ENCODE peak calls at places on chromosomes 11 and 22, in eight cellular contexts. One of them, this sample, is unnamed.

GRCh38 chr11:57536947-57537654 is at the start of gene SMTNL1:
- DNase-seq in cerebellum: no peak
- DNase-seq in Calu3: no peak
- DNase-seq in kidney epithelial cell: no peak
- DNase-seq in tibial artery: no peak
- DNase-seq in stimulated activated CD4-positive, alpha-beta T cell treated with anti-CD3 and anti-CD28 coated beads, Interleukin-4, amount 100 ng/mL, for 48 hours: no peak
- DNase-seq in NCI-H345: no peak
- DNase-seq in NT2/D1: no peak
- DNase-seq in this sample: no peak

GRCh38 chr11:70270877-70271634 is 566 bp downstream of the PPFIA1 start:
- DNase-seq in cerebellum: no peak
- DNase-seq in Calu3: peak; percentile 60
- DNase-seq in kidney epithelial cell: no peak
- DNase-seq in tibial artery: no peak
- DNase-seq in stimulated activated CD4-positive, alpha-beta T cell treated with anti-CD3 and anti-CD28 coated beads, Interleukin-4, amount 100 ng/mL, for 48 hours: peak; percentile 33
- DNase-seq in NCI-H345: peak; percentile 28
- DNase-seq in NT2/D1: no peak
- DNase-seq in this sample: peak; percentile 47

GRCh38 chr11:36273110-36273509 is 16.1 kb downstream of the COMMD9 start:
- DNase-seq in cerebellum: no peak
- DNase-seq in Calu3: no peak
- DNase-seq in kidney epithelial cell: no peak
- DNase-seq in tibial artery: no peak
- DNase-seq in stimulated activated CD4-positive, alpha-beta T cell treated with anti-CD3 and anti-CD28 coated beads, Interleukin-4, amount 100 ng/mL, for 48 hours: no peak
- DNase-seq in NCI-H345: peak; percentile 80
- DNase-seq in NT2/D1: no peak
- DNase-seq in this sample: no peak

GRCh38 chr11:94910281-94910680 is 63.1 kb downstream of the CWC15 start:
- DNase-seq in cerebellum: no peak
- DNase-seq in Calu3: no peak
- DNase-seq in kidney epithelial cell: no peak
- DNase-seq in tibial artery: no peak
- DNase-seq in stimulated activated CD4-positive, alpha-beta T cell treated with anti-CD3 and anti-CD28 coated beads, Interleukin-4, amount 100 ng/mL, for 48 hours: no peak
- DNase-seq in NCI-H345: no peak
- DNase-seq in NT2/D1: no peak
- DNase-seq in this sample: no peak

GRCh38 chr22:38788417-38788816 is 5.5 kb downstream of the DNAL4 start:
- DNase-seq in cerebellum: no peak
- DNase-seq in Calu3: no peak
- DNase-seq in kidney epithelial cell: peak; percentile 41
- DNase-seq in tibial artery: peak; percentile 64
- DNase-seq in stimulated activated CD4-positive, alpha-beta T cell treated with anti-CD3 and anti-CD28 coated beads, Interleukin-4, amount 100 ng/mL, for 48 hours: no peak
- DNase-seq in NCI-H345: no peak
- DNase-seq in NT2/D1: no peak
- DNase-seq in this sample: peak; percentile 42

GRCh38 chr11:2885017-2885675 is 429 bp downstream of the CDKN1C start:
- DNase-seq in cerebellum: no peak
- DNase-seq in Calu3: peak; percentile 78
- DNase-seq in kidney epithelial cell: no peak
- DNase-seq in tibial artery: no peak
- DNase-seq in stimulated activated CD4-positive, alpha-beta T cell treated with anti-CD3 and anti-CD28 coated beads, Interleukin-4, amount 100 ng/mL, for 48 hours: no peak
- DNase-seq in NCI-H345: peak; percentile 52
- DNase-seq in NT2/D1: no peak
- DNase-seq in this sample: peak; percentile 52

GRCh38 chr22:35627267-35628041 is 10.3 kb upstream of the MB start:
- DNase-seq in cerebellum: peak; percentile 39
- DNase-seq in Calu3: peak; percentile 85
- DNase-seq in kidney epithelial cell: peak; percentile 78
- DNase-seq in tibial artery: peak; percentile 87
- DNase-seq in stimulated activated CD4-positive, alpha-beta T cell treated with anti-CD3 and anti-CD28 coated beads, Interleukin-4, amount 100 ng/mL, for 48 hours: peak; percentile 47
- DNase-seq in NCI-H345: peak; percentile 38
- DNase-seq in NT2/D1: peak; percentile 61
- DNase-seq in this sample: peak; percentile 79

GRCh38 chr11:104073950-104074349 is 37.5 kb downstream of the DDI1 start:
- DNase-seq in cerebellum: no peak
- DNase-seq in Calu3: no peak
- DNase-seq in kidney epithelial cell: no peak
- DNase-seq in tibial artery: no peak
- DNase-seq in stimulated activated CD4-positive, alpha-beta T cell treated with anti-CD3 and anti-CD28 coated beads, Interleukin-4, amount 100 ng/mL, for 48 hours: no peak
- DNase-seq in NCI-H345: no peak
- DNase-seq in NT2/D1: no peak
- DNase-seq in this sample: no peak

GRCh38 chr11:5891216-5891800 is 1.7 kb upstream of the OR52E5 start:
- DNase-seq in cerebellum: peak; percentile 4
- DNase-seq in Calu3: no peak
- DNase-seq in kidney epithelial cell: no peak
- DNase-seq in tibial artery: no peak
- DNase-seq in stimulated activated CD4-positive, alpha-beta T cell treated with anti-CD3 and anti-CD28 coated beads, Interleukin-4, amount 100 ng/mL, for 48 hours: no peak
- DNase-seq in NCI-H345: peak; percentile 11
- DNase-seq in NT2/D1: no peak
- DNase-seq in this sample: no peak

GRCh38 chr22:30575011-30575671 is 676 bp upstream of the GAL3ST1 start:
- DNase-seq in cerebellum: no peak
- DNase-seq in Calu3: no peak
- DNase-seq in kidney epithelial cell: no peak
- DNase-seq in tibial artery: peak; percentile 48
- DNase-seq in stimulated activated CD4-positive, alpha-beta T cell treated with anti-CD3 and anti-CD28 coated beads, Interleukin-4, amount 100 ng/mL, for 48 hours: no peak
- DNase-seq in NCI-H345: no peak
- DNase-seq in NT2/D1: no peak
- DNase-seq in this sample: peak; percentile 9

GRCh38 chr11:134640536-134640935 is 228.5 kb upstream of the B3GAT1 start:
- DNase-seq in cerebellum: no peak
- DNase-seq in Calu3: no peak
- DNase-seq in kidney epithelial cell: no peak
- DNase-seq in tibial artery: no peak
- DNase-seq in stimulated activated CD4-positive, alpha-beta T cell treated with anti-CD3 and anti-CD28 coated beads, Interleukin-4, amount 100 ng/mL, for 48 hours: no peak
- DNase-seq in NCI-H345: no peak
- DNase-seq in NT2/D1: no peak
- DNase-seq in this sample: no peak

GRCh38 chr22:46830001-46830715 is 67.7 kb downstream of the TBC1D22A start:
- DNase-seq in cerebellum: no peak
- DNase-seq in Calu3: peak; percentile 69
- DNase-seq in kidney epithelial cell: no peak
- DNase-seq in tibial artery: peak; percentile 78
- DNase-seq in stimulated activated CD4-positive, alpha-beta T cell treated with anti-CD3 and anti-CD28 coated beads, Interleukin-4, amount 100 ng/mL, for 48 hours: no peak
- DNase-seq in NCI-H345: no peak
- DNase-seq in NT2/D1: no peak
- DNase-seq in this sample: peak; percentile 62

GRCh38 chr11:47233989-47234668 is 14.5 kb downstream of the ACP2 start:
- DNase-seq in cerebellum: peak; percentile 47
- DNase-seq in Calu3: no peak
- DNase-seq in kidney epithelial cell: no peak
- DNase-seq in tibial artery: no peak
- DNase-seq in stimulated activated CD4-positive, alpha-beta T cell treated with anti-CD3 and anti-CD28 coated beads, Interleukin-4, amount 100 ng/mL, for 48 hours: no peak
- DNase-seq in NCI-H345: no peak
- DNase-seq in NT2/D1: no peak
- DNase-seq in this sample: peak; percentile 52

GRCh38 chr11:19800714-19801519 is 88.3 kb downstream of the NAV2 start:
- DNase-seq in cerebellum: no peak
- DNase-seq in Calu3: no peak
- DNase-seq in kidney epithelial cell: no peak
- DNase-seq in tibial artery: no peak
- DNase-seq in stimulated activated CD4-positive, alpha-beta T cell treated with anti-CD3 and anti-CD28 coated beads, Interleukin-4, amount 100 ng/mL, for 48 hours: no peak
- DNase-seq in NCI-H345: no peak
- DNase-seq in NT2/D1: no peak
- DNase-seq in this sample: no peak

GRCh38 chr11:8092587-8093424 is 11.8 kb downstream of the TUB start:
- DNase-seq in cerebellum: peak; percentile 62
- DNase-seq in Calu3: peak; percentile 72
- DNase-seq in kidney epithelial cell: peak; percentile 16
- DNase-seq in tibial artery: peak; percentile 60
- DNase-seq in stimulated activated CD4-positive, alpha-beta T cell treated with anti-CD3 and anti-CD28 coated beads, Interleukin-4, amount 100 ng/mL, for 48 hours: peak; percentile 30
- DNase-seq in NCI-H345: peak; percentile 81
- DNase-seq in NT2/D1: peak; percentile 64
- DNase-seq in this sample: peak; percentile 77